ENCODE peak calls at places on chromosomes 5 and 9, in eight cellular contexts. V, O, K, R, Q, S, C and Y are unnamed samples.

GRCh38 chr5:132009706-132010405 is 1.6 kb downstream of the ACSL6 start:
- DNase-seq in V (no peak), S (no peak), K (no peak), O (no peak), C (no peak), Q (no peak), R (no peak), Y (no peak)

GRCh38 chr9:20786807-20787206 is 102.7 kb downstream of the FOCAD start:
- DNase-seq in K (no peak), V (no peak), C (no peak), S (no peak), O (no peak), Q (no peak), R (no peak), Y (no peak)

GRCh38 chr9:109779711-109780452 is at the start of gene PALM2AKAP2:
- DNase-seq in V (peak; percentile 33), O (no peak), Q (peak; percentile 58), R (peak; percentile 41), C (no peak), S (peak; percentile 78), K (peak; percentile 47), Y (peak; percentile 60)

GRCh38 chr9:126532019-126532462 is 81.7 kb upstream of the LMX1B start:
- DNase-seq in R (no peak), V (no peak), O (no peak), C (no peak), S (peak; percentile 77), Q (no peak), K (peak; percentile 79), Y (peak; percentile 21)

GRCh38 chr5:87825583-87825982 is 412.9 kb upstream of the CCNH start:
- DNase-seq in O (no peak), C (no peak), K (peak; percentile 37), R (no peak), Q (no peak), S (no peak), V (no peak), Y (no peak)

GRCh38 chr5:174816858-174817257 is 92.5 kb downstream of the MSX2 start:
- DNase-seq in Q (no peak), V (no peak), R (no peak), O (no peak), S (no peak), K (no peak), C (no peak), Y (no peak)

GRCh38 chr5:98839469-98840383 is 66.3 kb downstream of the RGMB start:
- DNase-seq in O (no peak), V (no peak), C (no peak), R (no peak), Q (no peak), S (no peak), K (peak; percentile 64), Y (peak; percentile 40)

GRCh38 chr9:134585746-134586706 is 55.6 kb upstream of the COL5A1 start:
- DNase-seq in C (no peak), S (no peak), V (no peak), Q (peak; percentile 71), K (no peak), O (no peak), R (no peak), Y (peak; percentile 52)

GRCh38 chr5:139371482-139372435 is 11.3 kb downstream of the SLC23A1 start:
- DNase-seq in S (no peak), K (no peak), Q (peak; percentile 42), R (peak; percentile 14), O (no peak), C (no peak), V (no peak), Y (no peak)

GRCh38 chr5:83096660-83097334 is 19.4 kb downstream of the XRCC4 start:
- DNase-seq in O (no peak), V (no peak), S (no peak), R (no peak), C (no peak), Q (peak; percentile 5), K (no peak), Y (no peak)

GRCh38 chr9:19493174-19493811 is 84.5 kb downstream of the ACER2 start:
- DNase-seq in K (peak; percentile 73), Q (peak; percentile 61), O (peak; percentile 33), V (peak; percentile 19), S (peak; percentile 86), C (no peak), R (peak; percentile 60), Y (peak; percentile 92)

GRCh38 chr5:154514331-154514730 is 36.3 kb upstream of the HAND1 start:
- DNase-seq in S (no peak), K (no peak), R (no peak), V (no peak), C (no peak), Q (no peak), O (no peak), Y (no peak)

GRCh38 chr5:156497816-156498215 is 170.9 kb downstream of the SGCD start:
- DNase-seq in O (no peak), Q (peak; percentile 12), C (no peak), S (no peak), V (no peak), K (peak; percentile 49), R (no peak), Y (no peak)

GRCh38 chr5:149633671-149634350 is 52.5 kb downstream of the ARHGEF37 start:
- DNase-seq in R (no peak), V (no peak), K (no peak), S (no peak), C (no peak), Q (no peak), O (no peak), Y (peak; percentile 21)

GRCh38 chr5:69484891-69485290 is 7.7 kb upstream of the OCLN start:
- DNase-seq in R (no peak), C (no peak), S (no peak), V (no peak), K (no peak), O (no peak), Q (peak; percentile 19), Y (peak; percentile 92)

GRCh38 chr5:102959055-102959454 is 160.9 kb downstream of the GIN1 start:
- DNase-seq in Q (peak; percentile 94), O (peak; percentile 92), R (no peak), K (no peak), C (no peak), V (no peak), S (no peak), Y (peak; percentile 92)

GRCh38 chr5:96626956-96627355 is 35.2 kb upstream of the CAST start:
- DNase-seq in O (no peak), R (no peak), Q (peak; percentile 93), K (no peak), S (no peak), C (no peak), V (no peak), Y (peak; percentile 95)

GRCh38 chr9:125074976-125075375 is 68.4 kb downstream of the SCAI start:
- DNase-seq in V (no peak), Q (peak; percentile 26), S (no peak), R (no peak), K (no peak), O (no peak), C (no peak), Y (peak; percentile 50)

GRCh38 chr5:69416180-69416579 is 1.3 kb downstream of the MARVELD2 start:
- DNase-seq in V (no peak), Q (no peak), K (no peak), R (no peak), O (no peak), C (no peak), S (no peak), Y (no peak)

GRCh38 chr5:144144956-144145751 is 25.3 kb downstream of the YIPF5 start:
- DNase-seq in K (no peak), V (no peak), S (no peak), Q (no peak), O (no peak), R (no peak), C (no peak), Y (peak; percentile 67)

GRCh38 chr5:169875091-169875727 is 105.1 kb downstream of the INSYN2B start:
- DNase-seq in R (no peak), Q (no peak), V (no peak), K (no peak), C (no peak), O (no peak), S (no peak), Y (peak; percentile 65)

GRCh38 chr5:68884144-68884754 is 209.6 kb upstream of the SLC30A5 start:
- DNase-seq in K (no peak), R (no peak), V (no peak), O (no peak), C (no peak), Q (no peak), S (no peak), Y (no peak)

GRCh38 chr5:165996484-165996883 is 2295.0 kb upstream of the WWC1 start:
- DNase-seq in S (no peak), R (no peak), Q (no peak), K (no peak), C (no peak), V (no peak), O (no peak), Y (no peak)

GRCh38 chr9:130243015-130243881 is 22.3 kb upstream of the HMCN2 start:
- DNase-seq in K (peak; percentile 85), R (peak; percentile 72), S (peak; percentile 72), C (no peak), O (peak; percentile 47), V (peak; percentile 48), Q (peak; percentile 22), Y (peak; percentile 39)

GRCh38 chr5:142783601-142784291 is 13.6 kb downstream of the ARHGAP26 start:
- DNase-seq in C (no peak), Q (peak; percentile 29), K (peak; percentile 76), R (peak; percentile 41), V (peak; percentile 52), S (peak; percentile 41), O (no peak), Y (peak; percentile 22)

GRCh38 chr5:138503487-138504270 is 38.4 kb downstream of the EGR1 start:
- DNase-seq in R (peak; percentile 38), V (peak; percentile 36), K (peak; percentile 70), C (no peak), S (no peak), Q (peak; percentile 69), O (peak; percentile 34), Y (peak; percentile 81)

GRCh38 chr9:134386951-134387831 is 60.9 kb downstream of the RXRA start:
- DNase-seq in V (no peak), C (no peak), K (no peak), R (peak; percentile 71), O (no peak), S (no peak), Q (no peak), Y (no peak)

GRCh38 chr9:9791621-9792020 is 821.2 kb downstream of the PTPRD start:
- DNase-seq in V (peak; percentile 67), K (no peak), R (no peak), C (no peak), S (no peak), Q (peak; percentile 47), O (no peak), Y (peak; percentile 16)
- TF ChIP-seq CTCF in V (peak; percentile 50), K (peak; percentile 50), R (no peak), C (peak; percentile 8), S (no peak), Q (peak; percentile 33), O (no peak), Y (no peak)

GRCh38 chr9:108272350-108272899 is 583.4 kb downstream of the ACTL7B start:
- DNase-seq in Q (peak; percentile 65), C (peak; percentile 13), R (peak; percentile 36), O (peak; percentile 38), S (peak; percentile 40), K (peak; percentile 40), V (peak; percentile 61), Y (peak; percentile 73)
- H3K4me3 ChIP-seq in Q (peak overlapping the region; percentile 16), C (no peak overlapping the region), R (no peak overlapping the region), O (no peak overlapping the region), S (peak overlapping the region; percentile 30), K (peak overlapping the region; percentile 42), V (peak overlapping the region; percentile 55), Y (no peak overlapping the region)

GRCh38 chr9:100549048-100549447 is 28.8 kb upstream of the CAVIN4 start:
- DNase-seq in Q (no peak), S (no peak), V (no peak), R (no peak), C (no peak), O (no peak), K (no peak), Y (peak; percentile 18)
- TF ChIP-seq CTCF in Q (no peak), S (no peak), V (no peak), R (no peak), C (no peak), O (no peak), K (no peak), Y (no peak)

GRCh38 chr9:114613919-114614318 is 2.8 kb downstream of the TMEM268 start:
- DNase-seq in O (no peak), V (no peak), C (no peak), Q (no peak), R (no peak), S (no peak), K (no peak), Y (no peak)
- H3K4me3 ChIP-seq in O (no peak overlapping the region), V (peak overlapping the region; percentile 66), C (no peak overlapping the region), Q (no peak overlapping the region), R (no peak overlapping the region), S (no peak overlapping the region), K (no peak overlapping the region), Y (no peak overlapping the region)